ENCODE peak calls at places on chromosomes 11 and 22, in five cellular contexts. J, Q, T, E and W are unnamed samples.

GRCh38 chr11:69587454-69588081 is 53.4 kb upstream of the CCND1 start:
- DNase-seq in J (no peak), Q (no peak), T (no peak), E (peak), W (no peak)

GRCh38 chr11:16603890-16604783 is 134.3 kb upstream of the C11orf58 start:
- DNase-seq in J (peak), Q (no peak), T (no peak), E (no peak), W (no peak)

GRCh38 chr22:33354928-33355327 is 296.7 kb upstream of the SYN3 start:
- DNase-seq in J (no peak), Q (no peak), T (no peak), E (no peak), W (no peak)

GRCh38 chr11:96614846-96615245 is 225.0 kb downstream of the JRKL start:
- DNase-seq in J (no peak), Q (no peak), T (no peak), E (no peak), W (no peak)

GRCh38 chr11:134069996-134070845 is 1.3 kb downstream of the JAM3 start:
- DNase-seq in J (no peak), Q (no peak), T (no peak), E (no peak), W (no peak)

GRCh38 chr22:50400406-50400805 is 57.3 kb downstream of the PPP6R2 start:
- DNase-seq in J (no peak), Q (no peak), T (no peak), E (no peak), W (no peak)

GRCh38 chr22:48881326-48881980 is 946.2 kb downstream of the BRD1 start:
- DNase-seq in J (no peak), Q (peak), T (no peak), E (no peak), W (no peak)

GRCh38 chr11:66459138-66459778 is 7.4 kb upstream of the PELI3 start:
- DNase-seq in J (no peak), Q (no peak), T (no peak), E (no peak), W (no peak)

GRCh38 chr11:11979487-11980117 is 28.8 kb downstream of the DKK3 start:
- DNase-seq in J (no peak), Q (no peak), T (no peak), E (peak), W (no peak)